ENCODE peak calls at places on chromosomes 6 and 20, in nine cellular contexts. X, J, H, Q, L, R, V, A and K are unnamed samples.

GRCh38 chr6:25227854-25228253 is 51.3 kb upstream of the CARMIL1 start:
- DNase-seq in X (no peak), J (no peak), H (no peak), Q (no peak), L (peak), R (no peak), V (no peak), A (no peak), K (no peak)

GRCh38 chr6:156068870-156069269 is 613.2 kb upstream of the NOX3 start:
- DNase-seq in X (no peak), J (no peak), H (no peak), Q (no peak), L (no peak), R (no peak), V (no peak), A (no peak), K (no peak)

GRCh38 chr6:42659806-42660205 is 62.6 kb downstream of the PRPH2 start:
- DNase-seq in X (no peak), J (no peak), H (no peak), Q (no peak), L (no peak), R (no peak), V (no peak), A (no peak), K (no peak)

GRCh38 chr6:89563866-89564265 is 74.7 kb downstream of the LYRM2 start:
- DNase-seq in X (no peak), J (no peak), H (no peak), Q (no peak), L (no peak), R (no peak), V (no peak), A (no peak), K (no peak)

GRCh38 chr20:37643400-37643799 is 50.4 kb upstream of the CTNNBL1 start:
- DNase-seq in X (no peak), J (no peak), H (no peak), Q (no peak), L (no peak), R (no peak), V (no peak), A (no peak), K (no peak)

GRCh38 chr20:21234816-21235215 is 68.3 kb upstream of the XRN2 start:
- DNase-seq in X (no peak), J (no peak), H (no peak), Q (no peak), L (no peak), R (no peak), V (no peak), A (no peak), K (no peak)

GRCh38 chr6:73176057-73176456 is 49.2 kb downstream of the KHDC1L start:
- DNase-seq in X (no peak), J (no peak), H (no peak), Q (no peak), L (no peak), R (no peak), V (no peak), A (no peak), K (no peak)

GRCh38 chr6:26122402-26122792 is 35.2 kb downstream of the HFE start:
- DNase-seq in X (peak), J (peak), H (no peak), Q (no peak), L (no peak), R (no peak), V (peak), A (no peak), K (no peak)

GRCh38 chr20:46214831-46215488 is 93.3 kb downstream of the CDH22 start:
- DNase-seq in X (no peak), J (no peak), H (no peak), Q (no peak), L (no peak), R (no peak), V (no peak), A (no peak), K (no peak)

GRCh38 chr6:30979076-30979475 is 4.4 kb upstream of the MUC21 start:
- DNase-seq in X (no peak), J (no peak), H (no peak), Q (no peak), L (no peak), R (no peak), V (no peak), A (no peak), K (no peak)

GRCh38 chr20:19969106-19969505 is 48.1 kb upstream of the NAA20 start:
- DNase-seq in X (no peak), J (no peak), H (no peak), Q (no peak), L (peak), R (no peak), V (no peak), A (no peak), K (no peak)

DNA sequence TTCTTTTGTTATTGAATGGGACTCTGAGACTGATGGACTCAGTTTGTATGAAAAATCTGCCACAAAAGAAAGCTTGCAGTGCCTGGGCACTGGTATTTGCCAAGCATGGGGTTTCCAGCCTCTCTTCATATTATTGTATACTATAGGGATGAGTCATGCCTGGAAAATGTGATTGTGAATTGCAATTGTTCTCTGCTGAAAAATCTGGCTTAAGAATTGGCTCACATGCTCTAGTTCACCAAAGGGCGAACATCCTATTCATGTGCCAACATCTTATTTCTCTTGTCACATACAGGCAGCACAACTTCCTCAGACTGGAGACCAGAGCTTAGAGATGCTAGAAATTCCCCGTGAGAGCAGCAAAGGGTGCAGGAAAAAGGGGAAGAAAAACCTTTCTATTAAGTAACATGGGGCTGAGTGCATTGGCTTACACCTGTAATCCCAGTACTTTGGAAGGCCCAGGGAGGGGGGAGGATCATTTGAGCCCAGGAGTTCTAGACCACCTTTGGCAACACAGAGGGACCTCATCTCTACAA is 103.6 kb upstream of the KCNK16 start:
- DNase-seq in X (peak), J (no peak), H (no peak), Q (no peak), L (peak), R (no peak), V (peak), A (peak), K (no peak)
- H3K27ac ChIP-seq in X (peak), J (no peak), H (no peak), Q (no peak), L (no peak), R (no peak), V (no peak), A (peak), K (peak)

DNA sequence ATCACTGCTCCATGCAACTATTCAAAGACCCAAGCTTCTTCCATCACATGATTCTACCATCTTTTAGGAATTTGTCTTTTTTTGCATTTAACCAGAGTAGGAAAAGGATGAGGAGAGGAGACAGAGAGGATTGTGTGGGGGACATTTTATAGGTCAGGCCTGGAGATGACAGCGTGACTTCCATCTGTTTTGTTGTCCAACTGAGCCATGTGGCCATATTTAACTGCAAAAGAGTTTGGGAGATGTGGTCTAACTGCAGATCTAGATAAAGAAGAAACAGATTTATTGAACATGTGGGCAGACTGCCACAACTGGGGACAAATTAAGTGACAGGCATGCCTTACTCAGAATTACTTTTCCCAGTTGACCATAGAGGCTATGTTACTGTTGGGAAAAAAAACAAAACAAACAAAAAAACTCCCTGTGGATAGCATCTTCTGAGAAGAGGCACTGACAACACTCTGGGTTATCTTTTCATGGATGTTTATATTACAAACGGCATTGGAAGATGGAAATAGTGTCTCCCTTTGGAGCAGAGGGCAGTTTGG is 18.9 kb upstream of the MOCS1 start:
- DNase-seq in X (no peak), J (no peak), H (no peak), Q (no peak), L (no peak), R (no peak), V (no peak), A (no peak), K (no peak)
- TF ChIP-seq CTCF in X (no peak), J (no peak), H (no peak), Q (no peak), L (no peak), R (no peak), V (no peak), A (no peak), K (no peak)

GRCh38 chr20:13492001-13492480 is 146.7 kb downstream of the TASP1 start:
- DNase-seq in X (peak), J (peak), H (no peak), Q (no peak), L (peak), R (no peak), V (peak), A (peak), K (peak)
- H3K27ac ChIP-seq in X (peak), J (peak), H (no peak), Q (no peak), L (no peak), R (no peak), V (peak), A (no peak), K (peak)

GRCh38 chr6:68634503-68635411 is at the start of gene ADGRB3:
- DNase-seq in X (peak), J (peak), H (peak), Q (peak), L (peak), R (no peak), V (peak), A (peak), K (peak)
- TF ChIP-seq CTCF in X (no peak), J (peak), H (no peak), Q (no peak), L (no peak), R (no peak), V (no peak), A (no peak), K (peak)

GRCh38 chr20:10665791-10666190 is 8.0 kb downstream of the JAG1 start:
- DNase-seq in X (no peak), J (no peak), H (no peak), Q (no peak), L (peak), R (no peak), V (peak), A (peak), K (no peak)

GRCh38 chr20:10662661-10663458 is 10.9 kb downstream of the JAG1 start:
- DNase-seq in X (no peak), J (no peak), H (no peak), Q (no peak), L (no peak), R (no peak), V (no peak), A (no peak), K (no peak)

GRCh38 chr20:10666221-10667076 is 7.3 kb downstream of the JAG1 start:
- DNase-seq in X (no peak), J (no peak), H (no peak), Q (no peak), L (no peak), R (no peak), V (no peak), A (no peak), K (no peak)

GRCh38 chr20:10667077-10667401 is 6.8 kb downstream of the JAG1 start:
- DNase-seq in X (no peak), J (no peak), H (no peak), Q (peak), L (no peak), R (no peak), V (peak), A (peak), K (no peak)

GRCh38 chr20:10665027-10665561 is 8.7 kb downstream of the JAG1 start:
- DNase-seq in X (no peak), J (no peak), H (no peak), Q (no peak), L (no peak), R (no peak), V (peak), A (peak), K (no peak)
- H3K27ac ChIP-seq in X (peak), J (peak), H (no peak), Q (peak), L (peak), R (no peak), V (peak), A (peak), K (peak)

DNA sequence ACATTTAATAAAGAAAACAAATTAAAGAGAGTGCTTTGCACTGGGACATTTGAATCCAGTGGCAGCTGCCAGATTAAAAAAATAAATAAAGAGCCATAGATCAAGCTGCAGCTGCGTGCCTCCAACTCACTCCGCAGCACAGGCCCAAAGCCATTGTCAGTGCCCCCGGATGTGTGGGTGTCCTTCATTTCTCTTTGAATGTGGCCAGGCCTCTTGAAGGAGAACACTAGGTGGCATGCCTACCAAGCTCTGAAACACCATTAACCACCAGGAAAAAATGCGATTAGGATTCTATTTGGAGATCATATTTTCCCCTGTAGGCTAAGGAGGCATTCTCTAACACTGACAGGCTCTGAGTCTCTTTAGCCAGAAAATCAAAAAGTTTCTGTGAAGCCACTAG is 549.8 kb downstream of the PRKN start:
- DNase-seq in X (no peak), J (peak), H (no peak), Q (peak), L (peak), R (no peak), V (no peak), A (no peak), K (no peak)
- TF ChIP-seq CTCF in X (no peak), J (peak), H (no peak), Q (peak), L (peak), R (no peak), V (peak), A (no peak), K (peak)

GRCh38 chr6:150118208-150118607 is 24.6 kb upstream of the PPP1R14C start:
- DNase-seq in X (no peak), J (no peak), H (no peak), Q (no peak), L (no peak), R (no peak), V (no peak), A (no peak), K (no peak)

GRCh38 chr6:150115769-150116168 is 27.1 kb upstream of the PPP1R14C start:
- DNase-seq in X (no peak), J (no peak), H (no peak), Q (no peak), L (no peak), R (no peak), V (no peak), A (no peak), K (no peak)

GRCh38 chr6:150116195-150116800 is 26.5 kb upstream of the PPP1R14C start:
- DNase-seq in X (no peak), J (no peak), H (no peak), Q (no peak), L (no peak), R (no peak), V (no peak), A (no peak), K (no peak)

GRCh38 chr6:150118642-150119041 is 24.2 kb upstream of the PPP1R14C start:
- DNase-seq in X (no peak), J (no peak), H (no peak), Q (no peak), L (no peak), R (no peak), V (peak), A (no peak), K (no peak)

DNA sequence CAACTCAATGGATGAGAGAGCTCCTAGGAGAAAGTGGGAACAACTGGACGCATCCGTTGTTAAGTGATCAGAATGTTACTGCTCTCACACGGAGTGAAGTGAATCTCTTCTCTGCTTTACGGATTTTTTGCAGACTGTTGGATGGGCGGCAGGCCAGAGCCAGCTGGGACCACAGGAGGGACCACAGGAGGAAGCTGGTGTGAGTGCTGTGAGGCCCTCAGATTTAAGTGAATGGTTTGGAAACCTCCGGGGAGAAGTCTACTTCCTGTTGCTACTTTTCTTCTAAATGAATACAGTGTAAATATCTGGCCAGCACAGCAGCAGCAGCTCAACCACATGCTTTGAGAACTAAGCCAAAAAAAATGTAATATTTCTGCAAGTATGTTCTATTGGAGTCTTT is 23.6 kb upstream of the PPP1R14C start:
- DNase-seq in X (no peak), J (no peak), H (no peak), Q (no peak), L (peak), R (no peak), V (no peak), A (no peak), K (no peak)
- H3K27ac ChIP-seq in X (no peak), J (no peak), H (no peak), Q (no peak), L (no peak), R (no peak), V (no peak), A (no peak), K (no peak)

DNA sequence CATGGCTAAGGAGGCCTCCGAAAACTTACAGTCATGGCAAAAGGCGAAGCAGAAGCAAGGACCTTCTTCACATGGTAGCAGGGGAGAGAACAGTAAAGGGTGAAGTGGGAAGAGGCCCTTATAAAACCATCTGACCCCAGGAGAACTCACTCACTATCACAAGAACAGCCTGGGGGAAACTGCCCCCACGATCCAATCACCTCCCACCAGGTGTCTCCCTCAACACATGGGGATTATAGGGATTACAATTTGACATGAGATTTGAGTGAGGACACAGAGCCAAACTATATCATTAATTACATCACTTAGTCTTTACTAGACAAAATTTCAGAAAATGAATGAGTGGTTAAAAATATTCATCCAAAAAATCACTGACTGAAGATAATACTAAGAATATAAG is 453.6 kb downstream of the COL12A1 start:
- DNase-seq in X (no peak), J (no peak), H (no peak), Q (no peak), L (no peak), R (no peak), V (no peak), A (no peak), K (no peak)
- TF ChIP-seq CTCF in X (no peak), J (no peak), H (no peak), Q (no peak), L (no peak), R (peak), V (no peak), A (no peak), K (peak)

GRCh38 chr6:126067080-126067479 is 80.7 kb downstream of the TRMT11 start:
- DNase-seq in X (no peak), J (no peak), H (no peak), Q (no peak), L (no peak), R (no peak), V (no peak), A (no peak), K (no peak)
- H3K27ac ChIP-seq in X (no peak), J (no peak), H (no peak), Q (no peak), L (no peak), R (no peak), V (no peak), A (no peak), K (no peak)